ENCODE peak calls at places on chromosomes 12 and 14, in seven cellular contexts. M is thoracic aorta, I is tibial artery, B is uterus, V is fibroblast of lung, E is PC-3, T is psoas muscle. C is an unnamed sample. For H3K4me1, the result is how much of the 10 kb centered on the place peaks cover.

GRCh38 chr12:117892441-117892840 is 76.3 kb downstream of the KSR2 start:
- DNase-seq in M (no peak), I (no peak), B (no peak), V (no peak), E (peak), T (no peak), C (no peak)

GRCh38 chr12:98355322-98355721 is 160.1 kb upstream of the TMPO start:
- DNase-seq in M (no peak), I (no peak), B (no peak), V (no peak), E (peak), T (no peak), C (no peak)

GRCh38 chr14:91858536-91859275 is 8.6 kb downstream of the TC2N start:
- DNase-seq in M (no peak), I (no peak), B (no peak), V (peak), E (peak), T (no peak), C (peak)

GRCh38 chr12:40192704-40193255 is 32.0 kb upstream of the LRRK2 start:
- DNase-seq in M (no peak), I (no peak), B (no peak), V (no peak), E (no peak), T (no peak), C (no peak)

GRCh38 chr12:57031228-57031670 is 14.9 kb upstream of the TAC3 start:
- DNase-seq in M (no peak), I (no peak), B (no peak), V (no peak), E (no peak), T (no peak), C (no peak)

GRCh38 chr12:5768171-5768879 is 176.7 kb downstream of the ANO2 start:
- DNase-seq in M (peak), I (peak), B (no peak), V (no peak), E (no peak), T (no peak), C (peak)

GRCh38 chr12:64528616-64529015 is 76.7 kb downstream of the TBK1 start:
- DNase-seq in M (no peak), I (no peak), B (no peak), V (no peak), E (peak), T (no peak), C (no peak)

GRCh38 chr12:97464241-97465011 is 1.8 kb downstream of the RMST start:
- DNase-seq in M (no peak), I (no peak), B (no peak), V (no peak), E (no peak), T (no peak), C (no peak)

GRCh38 chr12:87778065-87778464 is 251.1 kb downstream of the C12orf50 start:
- DNase-seq in M (no peak), I (no peak), B (no peak), V (no peak), E (no peak), T (no peak), C (no peak)

GRCh38 chr12:131001493-131001892 is 47.8 kb downstream of the ADGRD1 start:
- DNase-seq in M (no peak), I (no peak), B (no peak), V (no peak), E (no peak), T (no peak), C (no peak)

GRCh38 chr12:64469455-64470142 is 17.7 kb downstream of the TBK1 start:
- DNase-seq in M (no peak), I (no peak), B (no peak), V (no peak), E (no peak), T (no peak), C (no peak)

GRCh38 chr14:61866932-61867920 is 105.0 kb downstream of the SNAPC1 start:
- DNase-seq in M (no peak), I (no peak), B (no peak), V (no peak), E (peak), T (no peak), C (no peak)

GRCh38 chr12:77342275-77342674 is 276.9 kb upstream of the E2F7 start:
- DNase-seq in M (no peak), I (no peak), B (no peak), V (no peak), E (no peak), T (no peak), C (no peak)

GRCh38 chr12:13562915-13563742 is 366.6 kb downstream of the EMP1 start:
- DNase-seq in M (no peak), I (no peak), B (no peak), V (no peak), E (no peak), T (no peak), C (no peak)

GRCh38 chr12:64452559-64453329 is 824 bp downstream of the TBK1 start:
- DNase-seq in M (no peak), I (no peak), B (no peak), V (peak), E (peak), T (no peak), C (no peak)

DNA sequence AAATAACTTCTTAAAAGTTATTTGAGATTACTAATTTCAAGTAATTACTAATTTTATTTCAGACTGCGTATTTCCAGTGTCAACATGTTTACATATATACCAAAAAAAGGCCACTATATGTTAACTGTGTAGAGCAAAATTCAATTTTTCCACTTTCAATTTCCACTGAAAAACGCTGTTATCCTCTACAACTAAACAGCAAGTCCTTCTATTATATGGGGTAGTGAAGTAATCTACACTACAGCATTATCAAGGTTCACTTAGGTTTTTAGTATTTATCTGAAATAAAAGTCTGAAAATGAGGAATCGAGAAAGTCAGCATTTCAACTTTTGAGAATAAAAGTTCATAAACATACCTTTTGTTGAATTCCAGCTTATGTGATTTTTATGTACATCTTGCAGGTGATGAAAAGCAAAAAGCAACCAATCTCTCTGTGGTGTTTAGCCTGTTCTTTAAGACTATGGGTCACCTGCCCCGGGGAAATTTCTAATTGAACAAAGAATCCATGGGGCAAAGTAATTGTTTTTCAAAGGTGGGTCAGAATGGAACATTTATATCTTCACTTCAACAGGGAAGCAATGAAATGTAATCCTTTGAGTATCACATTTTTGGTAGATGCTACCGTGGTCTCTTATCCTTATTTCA is 3.3 kb downstream of the BTG1 start:
- DNase-seq in M (no peak), I (no peak), B (no peak), V (no peak), E (no peak), T (no peak), C (no peak)
- H3K4me1 ChIP-seq in M (under half), I (under half), B (under half), V (under half), E (under half), T (half or more), C (under half)

GRCh38 chr12:116818948-116819832 is 62.1 kb downstream of the HRK start:
- DNase-seq in M (peak), I (peak), B (peak), V (peak), E (peak), T (peak), C (peak)
- TF ChIP-seq CTCF in M (no peak), I (peak), B (peak), V (no peak), E (no peak), T (no peak), C (peak)

GRCh38 chr12:6783828-6784227 is 5.5 kb upstream of the CD4 start:
- DNase-seq in M (no peak), I (no peak), B (no peak), V (no peak), E (no peak), T (no peak), C (no peak)

GRCh38 chr12:6784292-6784691 is 5.0 kb upstream of the CD4 start:
- DNase-seq in M (no peak), I (no peak), B (no peak), V (no peak), E (no peak), T (no peak), C (no peak)

GRCh38 chr12:6782903-6783571 is 6.3 kb upstream of the CD4 start:
- DNase-seq in M (no peak), I (no peak), B (no peak), V (no peak), E (no peak), T (no peak), C (no peak)

GRCh38 chr12:6780573-6780972 is 8.3 kb downstream of the LAG3 start:
- DNase-seq in M (no peak), I (no peak), B (no peak), V (no peak), E (no peak), T (no peak), C (no peak)

DNA sequence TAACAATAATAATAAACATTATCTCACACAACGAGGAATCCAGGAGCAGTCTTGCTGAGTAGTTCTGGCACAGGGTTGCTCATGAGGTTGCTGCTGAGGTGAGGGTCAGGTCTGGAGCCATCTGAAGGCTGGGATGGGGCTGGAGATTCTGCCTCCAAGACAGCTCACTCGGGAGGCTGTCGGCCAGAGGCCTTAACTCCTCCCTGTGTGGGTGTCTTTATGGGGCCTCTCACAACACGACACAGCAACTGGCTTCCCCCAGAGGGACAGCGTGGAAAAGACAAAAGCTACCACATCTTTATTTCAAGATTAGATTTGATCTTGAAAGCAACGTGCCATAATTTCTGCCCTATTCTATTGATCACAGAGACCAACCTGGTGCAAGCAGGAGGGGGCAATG is 7.2 kb upstream of the CD4 start:
- DNase-seq in M (no peak), I (no peak), B (no peak), V (no peak), E (no peak), T (no peak), C (no peak)
- H3K4me1 ChIP-seq in M (under half), I (under half), B (under half), V (under half), E (under half), T (under half), C (under half)

GRCh38 chr14:32702088-32702487 is 236.6 kb upstream of the NPAS3 start:
- DNase-seq in M (no peak), I (no peak), B (no peak), V (no peak), E (no peak), T (no peak), C (no peak)

GRCh38 chr14:32702571-32702970 is 236.1 kb upstream of the NPAS3 start:
- DNase-seq in M (peak), I (peak), B (peak), V (no peak), E (no peak), T (peak), C (peak)

GRCh38 chr14:32703246-32703645 is 235.4 kb upstream of the NPAS3 start:
- DNase-seq in M (no peak), I (no peak), B (no peak), V (peak), E (no peak), T (no peak), C (no peak)

GRCh38 chr14:32698831-32699230 is 239.8 kb upstream of the NPAS3 start:
- DNase-seq in M (no peak), I (no peak), B (no peak), V (no peak), E (peak), T (no peak), C (no peak)

GRCh38 chr14:32701475-32701874 is 237.2 kb upstream of the NPAS3 start:
- DNase-seq in M (no peak), I (no peak), B (no peak), V (no peak), E (no peak), T (no peak), C (no peak)
- TF ChIP-seq CTCF in M (no peak), I (no peak), B (no peak), V (no peak), E (no peak), T (no peak), C (no peak)

GRCh38 chr14:103696027-103696402 is 19.2 kb downstream of the XRCC3 start:
- DNase-seq in M (no peak), I (no peak), B (no peak), V (no peak), E (no peak), T (no peak), C (peak)

GRCh38 chr14:103694572-103695026 is 20.7 kb downstream of the XRCC3 start:
- DNase-seq in M (no peak), I (no peak), B (peak), V (no peak), E (no peak), T (no peak), C (no peak)

GRCh38 chr14:103696466-103697071 is 18.7 kb downstream of the XRCC3 start:
- DNase-seq in M (no peak), I (no peak), B (peak), V (peak), E (no peak), T (peak), C (no peak)

GRCh38 chr14:103697196-103697595 is 18.1 kb downstream of the XRCC3 start:
- DNase-seq in M (no peak), I (no peak), B (no peak), V (no peak), E (no peak), T (no peak), C (no peak)

GRCh38 chr14:103695331-103696026 is 19.8 kb downstream of the XRCC3 start:
- DNase-seq in M (no peak), I (no peak), B (peak), V (no peak), E (no peak), T (no peak), C (no peak)
- H3K4me1 ChIP-seq in M (half or more), I (under half), B (under half), V (under half), E (under half), T (under half), C (under half)

DNA sequence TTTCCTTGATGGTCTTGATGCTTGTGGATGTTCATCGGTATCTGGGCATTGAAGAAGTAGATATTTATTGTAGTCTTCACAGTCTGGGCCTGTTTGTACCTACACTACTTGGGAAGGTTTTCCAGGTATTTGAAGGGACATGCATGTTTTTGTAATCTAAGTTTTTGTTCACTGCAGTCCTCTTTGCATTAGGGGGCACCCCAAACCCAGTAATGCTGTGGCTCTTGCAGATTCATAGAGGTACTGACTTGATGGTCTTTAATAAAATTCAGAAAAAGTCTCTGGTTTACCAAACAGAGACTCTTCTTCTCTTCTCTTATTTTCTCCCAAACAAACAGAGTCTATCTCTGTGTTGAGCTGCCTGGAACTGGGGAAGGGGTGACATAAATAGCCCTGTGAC is 150.9 kb upstream of the SLC16A7 start:
- DNase-seq in M (no peak), I (no peak), B (no peak), V (peak), E (peak), T (no peak), C (peak)
- TF ChIP-seq CTCF in M (no peak), I (no peak), B (no peak), V (peak), E (peak), T (no peak), C (peak)

GRCh38 chr14:56903304-56904021 is 93.2 kb upstream of the OTX2 start:
- DNase-seq in M (no peak), I (no peak), B (no peak), V (no peak), E (no peak), T (no peak), C (no peak)

GRCh38 chr14:56899829-56900228 is 89.5 kb upstream of the OTX2 start:
- DNase-seq in M (no peak), I (no peak), B (no peak), V (no peak), E (no peak), T (no peak), C (no peak)

GRCh38 chr14:56905282-56905681 is 95.0 kb upstream of the OTX2 start:
- DNase-seq in M (no peak), I (no peak), B (no peak), V (no peak), E (no peak), T (no peak), C (no peak)

DNA sequence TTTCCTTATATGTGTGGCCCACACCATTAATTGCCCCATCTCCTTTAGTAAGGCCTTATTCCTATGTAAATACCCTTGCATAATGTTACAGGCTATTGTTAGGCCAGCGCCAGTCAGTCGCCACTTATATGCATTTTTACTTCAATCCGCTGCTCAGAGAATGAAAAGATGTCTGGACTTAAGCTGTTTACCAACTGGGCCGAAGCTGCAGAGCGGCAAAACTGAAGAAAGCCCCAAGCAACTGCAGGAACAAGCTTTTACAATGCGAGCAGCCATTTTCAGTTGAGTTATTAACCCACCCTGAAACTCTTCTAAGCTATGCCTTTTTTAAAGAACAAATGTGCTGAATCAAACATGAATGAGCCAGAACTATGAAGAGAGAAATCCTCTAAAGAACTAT is 92.1 kb upstream of the OTX2 start:
- DNase-seq in M (no peak), I (no peak), B (no peak), V (no peak), E (no peak), T (no peak), C (no peak)
- H3K4me1 ChIP-seq in M (under half), I (under half), B (under half), V (under half), E (under half), T (under half), C (under half)

C was measured in body of pancreas.